ENCODE peak calls at places on chromosomes 1 and 21, in six cellular contexts. One of them, this sample, is unnamed. For H3K4me1 and H3K27me3, the result is how much of the 10 kb centered on the place peaks cover.

GRCh38 chr1:169309178-169310166 is 58.1 kb downstream of the NME7 start:
- DNase-seq in H1: no peak
- DNase-seq in tibial artery: no peak
- DNase-seq in left lung: no peak
- DNase-seq in GM23338: no peak
- DNase-seq in cardiac muscle cell: no peak
- DNase-seq in this sample: no peak

GRCh38 chr1:33893147-33893830 is 29.4 kb downstream of the HMGB4 start:
- DNase-seq in H1: no peak
- DNase-seq in tibial artery: no peak
- DNase-seq in left lung: no peak
- DNase-seq in GM23338: no peak
- DNase-seq in cardiac muscle cell: peak
- DNase-seq in this sample: no peak

GRCh38 chr1:202593845-202594244 is 116.4 kb downstream of the SYT2 start:
- DNase-seq in H1: no peak
- DNase-seq in tibial artery: no peak
- DNase-seq in left lung: no peak
- DNase-seq in GM23338: no peak
- DNase-seq in cardiac muscle cell: no peak
- DNase-seq in this sample: no peak

GRCh38 chr1:237962985-237963384 is 72.3 kb upstream of the ZP4 start:
- DNase-seq in H1: no peak
- DNase-seq in tibial artery: no peak
- DNase-seq in left lung: no peak
- DNase-seq in GM23338: peak
- DNase-seq in cardiac muscle cell: no peak
- DNase-seq in this sample: peak

GRCh38 chr1:3477241-3478109 is 23.0 kb downstream of the ARHGEF16 start:
- DNase-seq in H1: no peak
- DNase-seq in tibial artery: no peak
- DNase-seq in left lung: no peak
- DNase-seq in GM23338: no peak
- DNase-seq in cardiac muscle cell: no peak
- DNase-seq in this sample: no peak

GRCh38 chr21:36456714-36457399 is 23.1 kb downstream of the CLDN14 start:
- DNase-seq in H1: no peak
- DNase-seq in tibial artery: no peak
- DNase-seq in left lung: no peak
- DNase-seq in GM23338: no peak
- DNase-seq in cardiac muscle cell: no peak
- DNase-seq in this sample: no peak

GRCh38 chr1:31306278-31306677 is 9.4 kb downstream of the ZCCHC17 start:
- DNase-seq in H1: no peak
- DNase-seq in tibial artery: no peak
- DNase-seq in left lung: no peak
- DNase-seq in GM23338: no peak
- DNase-seq in cardiac muscle cell: no peak
- DNase-seq in this sample: no peak

GRCh38 chr1:200971955-200972711 is 51.4 kb downstream of the KIF21B start:
- DNase-seq in H1: peak
- DNase-seq in tibial artery: peak
- DNase-seq in left lung: no peak
- DNase-seq in GM23338: peak
- DNase-seq in cardiac muscle cell: peak
- DNase-seq in this sample: peak

GRCh38 chr1:7177438-7178126 is 392.3 kb downstream of the CAMTA1 start:
- DNase-seq in H1: no peak
- DNase-seq in tibial artery: no peak
- DNase-seq in left lung: no peak
- DNase-seq in GM23338: peak
- DNase-seq in cardiac muscle cell: no peak
- DNase-seq in this sample: peak

GRCh38 chr1:234582626-234583354 is 27.2 kb downstream of the IRF2BP2 start:
- DNase-seq in H1: no peak
- DNase-seq in tibial artery: peak
- DNase-seq in left lung: no peak
- DNase-seq in GM23338: no peak
- DNase-seq in cardiac muscle cell: peak
- DNase-seq in this sample: no peak

GRCh38 chr21:29719561-29719960 is 220.2 kb downstream of the GRIK1 start:
- DNase-seq in H1: no peak
- DNase-seq in tibial artery: no peak
- DNase-seq in left lung: no peak
- DNase-seq in GM23338: no peak
- DNase-seq in cardiac muscle cell: no peak
- DNase-seq in this sample: no peak

GRCh38 chr1:106603616-106604015 is 452.9 kb upstream of the PRMT6 start:
- DNase-seq in H1: no peak
- DNase-seq in tibial artery: no peak
- DNase-seq in left lung: no peak
- DNase-seq in GM23338: no peak
- DNase-seq in cardiac muscle cell: no peak
- DNase-seq in this sample: no peak

GRCh38 chr1:211092955-211093354 is 41.0 kb downstream of the KCNH1 start:
- DNase-seq in H1: no peak
- DNase-seq in tibial artery: no peak
- DNase-seq in left lung: no peak
- DNase-seq in GM23338: no peak
- DNase-seq in cardiac muscle cell: no peak
- DNase-seq in this sample: no peak

GRCh38 chr1:7886346-7886745 is 33.5 kb upstream of the UTS2 start:
- DNase-seq in H1: no peak
- DNase-seq in tibial artery: no peak
- DNase-seq in left lung: no peak
- DNase-seq in GM23338: no peak
- DNase-seq in cardiac muscle cell: no peak
- DNase-seq in this sample: no peak

GRCh38 chr1:10897981-10898728 is 101.7 kb upstream of the CASZ1 start:
- DNase-seq in H1: no peak
- DNase-seq in tibial artery: no peak
- DNase-seq in left lung: no peak
- DNase-seq in GM23338: no peak
- DNase-seq in cardiac muscle cell: peak
- DNase-seq in this sample: no peak

GRCh38 chr1:31401241-31401640 is 11.8 kb upstream of the SERINC2 start:
- DNase-seq in H1: no peak
- DNase-seq in tibial artery: no peak
- DNase-seq in left lung: no peak
- DNase-seq in GM23338: no peak
- DNase-seq in cardiac muscle cell: no peak
- DNase-seq in this sample: no peak

GRCh38 chr1:100440075-100440809 is 87.9 kb downstream of the CDC14A start:
- DNase-seq in H1: no peak
- DNase-seq in tibial artery: no peak
- DNase-seq in left lung: no peak
- DNase-seq in GM23338: no peak
- DNase-seq in cardiac muscle cell: no peak
- DNase-seq in this sample: no peak

GRCh38 chr1:11399250-11399649 is 79.7 kb upstream of the DISP3 start:
- DNase-seq in H1: no peak
- DNase-seq in tibial artery: no peak
- DNase-seq in left lung: no peak
- DNase-seq in GM23338: no peak
- DNase-seq in cardiac muscle cell: no peak
- DNase-seq in this sample: no peak

GRCh38 chr1:48248356-48248755 is 25.8 kb downstream of the SLC5A9 start:
- DNase-seq in H1: no peak
- DNase-seq in tibial artery: no peak
- DNase-seq in left lung: no peak
- DNase-seq in GM23338: no peak
- DNase-seq in cardiac muscle cell: no peak
- DNase-seq in this sample: no peak

GRCh38 chr1:59763418-59763817 is 51.3 kb upstream of the HOOK1 start:
- DNase-seq in H1: no peak
- DNase-seq in tibial artery: no peak
- DNase-seq in left lung: no peak
- DNase-seq in GM23338: no peak
- DNase-seq in cardiac muscle cell: no peak
- DNase-seq in this sample: no peak

GRCh38 chr1:234724517-234725176 is 114.7 kb upstream of the IRF2BP2 start:
- DNase-seq in H1: no peak
- DNase-seq in tibial artery: peak
- DNase-seq in left lung: peak
- DNase-seq in GM23338: no peak
- DNase-seq in cardiac muscle cell: peak
- DNase-seq in this sample: no peak

GRCh38 chr1:246708166-246708565 is 16.0 kb upstream of the SCCPDH start:
- DNase-seq in H1: no peak
- DNase-seq in tibial artery: no peak
- DNase-seq in left lung: no peak
- DNase-seq in GM23338: no peak
- DNase-seq in cardiac muscle cell: no peak
- DNase-seq in this sample: no peak

GRCh38 chr1:206757524-206758266 is 12.9 kb upstream of the IL19 start:
- DNase-seq in H1: no peak
- DNase-seq in tibial artery: no peak
- DNase-seq in left lung: no peak
- DNase-seq in GM23338: no peak
- DNase-seq in cardiac muscle cell: no peak
- DNase-seq in this sample: no peak

GRCh38 chr1:102858695-102859094 is 249.6 kb downstream of the COL11A1 start:
- DNase-seq in H1: no peak
- DNase-seq in tibial artery: no peak
- DNase-seq in left lung: no peak
- DNase-seq in GM23338: no peak
- DNase-seq in cardiac muscle cell: no peak
- DNase-seq in this sample: no peak

GRCh38 chr1:169484683-169485426 is 889 bp downstream of the SLC19A2 start:
- DNase-seq in H1: no peak
- DNase-seq in tibial artery: peak
- DNase-seq in left lung: no peak
- DNase-seq in GM23338: peak
- DNase-seq in cardiac muscle cell: peak
- DNase-seq in this sample: peak

GRCh38 chr1:244436336-244437102 is 15.2 kb downstream of the ADSS2 start:
- DNase-seq in H1: no peak
- DNase-seq in tibial artery: no peak
- DNase-seq in left lung: no peak
- DNase-seq in GM23338: no peak
- DNase-seq in cardiac muscle cell: no peak
- DNase-seq in this sample: no peak

GRCh38 chr1:227273557-227273956 is 44.7 kb downstream of the CDC42BPA start:
- DNase-seq in H1: no peak
- DNase-seq in tibial artery: no peak
- DNase-seq in left lung: no peak
- DNase-seq in GM23338: peak
- DNase-seq in cardiac muscle cell: peak
- DNase-seq in this sample: peak

GRCh38 chr21:26125433-26126167 is 45.0 kb downstream of the APP start:
- DNase-seq in H1: no peak
- DNase-seq in tibial artery: no peak
- DNase-seq in left lung: no peak
- DNase-seq in GM23338: no peak
- DNase-seq in cardiac muscle cell: no peak
- DNase-seq in this sample: no peak

GRCh38 chr1:16151985-16152384 is 3.9 kb downstream of the EPHA2 start:
- DNase-seq in H1: no peak
- DNase-seq in tibial artery: no peak
- DNase-seq in left lung: no peak
- DNase-seq in GM23338: no peak
- DNase-seq in cardiac muscle cell: no peak
- DNase-seq in this sample: no peak
- H3K4me1 ChIP-seq in H1: under half
- H3K4me1 ChIP-seq in tibial artery: half or more
- H3K4me1 ChIP-seq in left lung: half or more
- H3K4me1 ChIP-seq in GM23338: half or more
- H3K4me1 ChIP-seq in cardiac muscle cell: under half
- H3K4me1 ChIP-seq in this sample: under half

DNA sequence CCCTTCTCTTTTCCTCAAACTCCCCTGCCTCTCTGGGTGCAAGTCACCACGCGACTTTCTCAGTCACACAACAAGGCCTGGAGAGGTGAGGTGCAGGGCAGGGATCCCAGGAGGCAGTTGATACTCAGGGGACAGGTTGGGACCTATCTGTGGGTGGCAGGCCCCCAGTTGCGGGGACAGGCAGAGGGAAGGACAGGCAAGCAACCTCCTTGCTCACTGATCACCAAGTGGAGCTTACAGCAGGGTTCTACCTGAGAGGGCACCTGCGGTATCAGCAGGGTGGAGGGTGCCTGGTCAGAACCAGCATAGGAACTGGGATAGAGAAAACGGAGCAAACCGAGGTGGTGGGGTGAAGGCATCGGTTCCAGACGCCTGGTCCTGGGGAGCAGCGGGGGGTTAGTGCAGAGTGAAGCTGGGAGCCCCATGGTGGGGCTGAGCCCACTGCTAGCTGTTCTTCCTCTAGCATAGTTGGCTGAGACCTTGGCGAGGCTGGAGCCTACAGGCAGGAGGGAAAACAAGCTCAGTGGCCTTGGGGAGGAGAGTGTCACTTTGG is 24.4 kb upstream of the TENT5C start:
- DNase-seq in H1: no peak
- DNase-seq in tibial artery: peak
- DNase-seq in left lung: no peak
- DNase-seq in GM23338: no peak
- DNase-seq in cardiac muscle cell: no peak
- DNase-seq in this sample: no peak
- H3K4me3 ChIP-seq in H1: no peak
- H3K4me3 ChIP-seq in tibial artery: no peak
- H3K4me3 ChIP-seq in left lung: no peak
- H3K4me3 ChIP-seq in GM23338: no peak
- H3K4me3 ChIP-seq in cardiac muscle cell: no peak
- H3K4me3 ChIP-seq in this sample: no peak

GRCh38 chr1:5708266-5708978 is 283.8 kb downstream of the NPHP4 start:
- DNase-seq in H1: no peak
- DNase-seq in tibial artery: peak
- DNase-seq in left lung: peak
- DNase-seq in GM23338: no peak
- DNase-seq in cardiac muscle cell: no peak
- DNase-seq in this sample: no peak

GRCh38 chr1:5711079-5711478 is 281.1 kb downstream of the NPHP4 start:
- DNase-seq in H1: no peak
- DNase-seq in tibial artery: no peak
- DNase-seq in left lung: peak
- DNase-seq in GM23338: no peak
- DNase-seq in cardiac muscle cell: no peak
- DNase-seq in this sample: no peak

GRCh38 chr1:5711956-5712645 is 280.1 kb downstream of the NPHP4 start:
- DNase-seq in H1: no peak
- DNase-seq in tibial artery: peak
- DNase-seq in left lung: peak
- DNase-seq in GM23338: no peak
- DNase-seq in cardiac muscle cell: no peak
- DNase-seq in this sample: no peak

GRCh38 chr1:5709461-5709860 is 282.8 kb downstream of the NPHP4 start:
- DNase-seq in H1: no peak
- DNase-seq in tibial artery: no peak
- DNase-seq in left lung: peak
- DNase-seq in GM23338: no peak
- DNase-seq in cardiac muscle cell: no peak
- DNase-seq in this sample: no peak

GRCh38 chr1:5709976-5710375 is 282.2 kb downstream of the NPHP4 start:
- DNase-seq in H1: no peak
- DNase-seq in tibial artery: no peak
- DNase-seq in left lung: no peak
- DNase-seq in GM23338: no peak
- DNase-seq in cardiac muscle cell: no peak
- DNase-seq in this sample: no peak
- H3K27me3 ChIP-seq in H1: under half
- H3K27me3 ChIP-seq in tibial artery: under half
- H3K27me3 ChIP-seq in left lung: under half
- H3K27me3 ChIP-seq in GM23338: under half
- H3K27me3 ChIP-seq in cardiac muscle cell: under half
- H3K27me3 ChIP-seq in this sample: under half

GRCh38 chr1:24508911-24509310 is 6.3 kb downstream of the RCAN3 start:
- DNase-seq in H1: no peak
- DNase-seq in tibial artery: no peak
- DNase-seq in left lung: no peak
- DNase-seq in GM23338: no peak
- DNase-seq in cardiac muscle cell: no peak
- DNase-seq in this sample: no peak
- H3K4me1 ChIP-seq in H1: under half
- H3K4me1 ChIP-seq in tibial artery: under half
- H3K4me1 ChIP-seq in left lung: under half
- H3K4me1 ChIP-seq in GM23338: under half
- H3K4me1 ChIP-seq in cardiac muscle cell: under half
- H3K4me1 ChIP-seq in this sample: under half

This sample was measured in iPS DF 6.9.